ENCODE peak calls at places on chromosomes 3 and 15, in nine cellular contexts. One of them, this sample, is unnamed.

GRCh38 chr3:83426311-83426710 is 1532.5 kb upstream of the CADM2 start:
- DNase-seq in T-helper 2 cell treated with Interferon-gamma antibody and Interleukin-4, amounts not matched to agents 5 μg/mL and 100 μg/mL, for 36 hours: no peak
- DNase-seq in HFF-Myc: no peak
- DNase-seq in kidney tubule cell: peak
- DNase-seq in iris pigment epithelial cell: no peak
- DNase-seq in BJ: no peak
- DNase-seq in AG04450: no peak
- DNase-seq in HTR-8/SVneo: peak
- DNase-seq in GM23248: no peak
- DNase-seq in this sample: no peak

GRCh38 chr15:69997701-69998273 is 99.9 kb downstream of the TLE3 start:
- DNase-seq in T-helper 2 cell treated with Interferon-gamma antibody and Interleukin-4, amounts not matched to agents 5 μg/mL and 100 μg/mL, for 36 hours: no peak
- DNase-seq in HFF-Myc: peak
- DNase-seq in kidney tubule cell: peak
- DNase-seq in iris pigment epithelial cell: peak
- DNase-seq in BJ: no peak
- DNase-seq in AG04450: no peak
- DNase-seq in HTR-8/SVneo: no peak
- DNase-seq in GM23248: peak
- DNase-seq in this sample: no peak

GRCh38 chr15:58080398-58080797 is 14.9 kb upstream of the ALDH1A2 start:
- DNase-seq in T-helper 2 cell treated with Interferon-gamma antibody and Interleukin-4, amounts not matched to agents 5 μg/mL and 100 μg/mL, for 36 hours: no peak
- DNase-seq in HFF-Myc: no peak
- DNase-seq in kidney tubule cell: no peak
- DNase-seq in iris pigment epithelial cell: no peak
- DNase-seq in BJ: no peak
- DNase-seq in AG04450: no peak
- DNase-seq in HTR-8/SVneo: no peak
- DNase-seq in GM23248: no peak
- DNase-seq in this sample: no peak

GRCh38 chr3:66622756-66623452 is 122.1 kb upstream of the LRIG1 start:
- DNase-seq in T-helper 2 cell treated with Interferon-gamma antibody and Interleukin-4, amounts not matched to agents 5 μg/mL and 100 μg/mL, for 36 hours: no peak
- DNase-seq in HFF-Myc: no peak
- DNase-seq in kidney tubule cell: no peak
- DNase-seq in iris pigment epithelial cell: no peak
- DNase-seq in BJ: no peak
- DNase-seq in AG04450: no peak
- DNase-seq in HTR-8/SVneo: no peak
- DNase-seq in GM23248: no peak
- DNase-seq in this sample: no peak

GRCh38 chr3:100893590-100893989 is 99.6 kb downstream of the ABI3BP start:
- DNase-seq in T-helper 2 cell treated with Interferon-gamma antibody and Interleukin-4, amounts not matched to agents 5 μg/mL and 100 μg/mL, for 36 hours: no peak
- DNase-seq in HFF-Myc: no peak
- DNase-seq in kidney tubule cell: peak
- DNase-seq in iris pigment epithelial cell: peak
- DNase-seq in BJ: no peak
- DNase-seq in AG04450: no peak
- DNase-seq in HTR-8/SVneo: peak
- DNase-seq in GM23248: peak
- DNase-seq in this sample: no peak

GRCh38 chr15:40088929-40089755 is 19.5 kb downstream of the BMF start:
- DNase-seq in T-helper 2 cell treated with Interferon-gamma antibody and Interleukin-4, amounts not matched to agents 5 μg/mL and 100 μg/mL, for 36 hours: no peak
- DNase-seq in HFF-Myc: no peak
- DNase-seq in kidney tubule cell: peak
- DNase-seq in iris pigment epithelial cell: no peak
- DNase-seq in BJ: no peak
- DNase-seq in AG04450: no peak
- DNase-seq in HTR-8/SVneo: no peak
- DNase-seq in GM23248: peak
- DNase-seq in this sample: no peak

GRCh38 chr3:127015282-127016042 is 32.5 kb downstream of the PLXNA1 start:
- DNase-seq in T-helper 2 cell treated with Interferon-gamma antibody and Interleukin-4, amounts not matched to agents 5 μg/mL and 100 μg/mL, for 36 hours: no peak
- DNase-seq in HFF-Myc: no peak
- DNase-seq in kidney tubule cell: no peak
- DNase-seq in iris pigment epithelial cell: no peak
- DNase-seq in BJ: no peak
- DNase-seq in AG04450: no peak
- DNase-seq in HTR-8/SVneo: no peak
- DNase-seq in GM23248: no peak
- DNase-seq in this sample: no peak

GRCh38 chr3:52533623-52534280 is at the start of gene NT5DC2:
- DNase-seq in T-helper 2 cell treated with Interferon-gamma antibody and Interleukin-4, amounts not matched to agents 5 μg/mL and 100 μg/mL, for 36 hours: peak
- DNase-seq in HFF-Myc: no peak
- DNase-seq in kidney tubule cell: peak
- DNase-seq in iris pigment epithelial cell: peak
- DNase-seq in BJ: no peak
- DNase-seq in AG04450: no peak
- DNase-seq in HTR-8/SVneo: peak
- DNase-seq in GM23248: peak
- DNase-seq in this sample: no peak

GRCh38 chr3:57007513-57008415 is 52.7 kb upstream of the SPATA12 start:
- DNase-seq in T-helper 2 cell treated with Interferon-gamma antibody and Interleukin-4, amounts not matched to agents 5 μg/mL and 100 μg/mL, for 36 hours: no peak
- DNase-seq in HFF-Myc: peak
- DNase-seq in kidney tubule cell: peak
- DNase-seq in iris pigment epithelial cell: peak
- DNase-seq in BJ: no peak
- DNase-seq in AG04450: peak
- DNase-seq in HTR-8/SVneo: peak
- DNase-seq in GM23248: peak
- DNase-seq in this sample: no peak

GRCh38 chr3:14847613-14848541 is 29.1 kb downstream of the FGD5 start:
- DNase-seq in T-helper 2 cell treated with Interferon-gamma antibody and Interleukin-4, amounts not matched to agents 5 μg/mL and 100 μg/mL, for 36 hours: no peak
- DNase-seq in HFF-Myc: no peak
- DNase-seq in kidney tubule cell: peak
- DNase-seq in iris pigment epithelial cell: no peak
- DNase-seq in BJ: no peak
- DNase-seq in AG04450: no peak
- DNase-seq in HTR-8/SVneo: no peak
- DNase-seq in GM23248: no peak
- DNase-seq in this sample: no peak

GRCh38 chr15:31145271-31145911 is 43.9 kb upstream of the TRPM1 start:
- DNase-seq in T-helper 2 cell treated with Interferon-gamma antibody and Interleukin-4, amounts not matched to agents 5 μg/mL and 100 μg/mL, for 36 hours: no peak
- DNase-seq in HFF-Myc: no peak
- DNase-seq in kidney tubule cell: peak
- DNase-seq in iris pigment epithelial cell: peak
- DNase-seq in BJ: no peak
- DNase-seq in AG04450: no peak
- DNase-seq in HTR-8/SVneo: peak
- DNase-seq in GM23248: no peak
- DNase-seq in this sample: no peak

GRCh38 chr3:168545591-168545990 is 449.9 kb upstream of the GOLIM4 start:
- DNase-seq in T-helper 2 cell treated with Interferon-gamma antibody and Interleukin-4, amounts not matched to agents 5 μg/mL and 100 μg/mL, for 36 hours: no peak
- DNase-seq in HFF-Myc: no peak
- DNase-seq in kidney tubule cell: peak
- DNase-seq in iris pigment epithelial cell: peak
- DNase-seq in BJ: no peak
- DNase-seq in AG04450: no peak
- DNase-seq in HTR-8/SVneo: no peak
- DNase-seq in GM23248: no peak
- DNase-seq in this sample: no peak

GRCh38 chr3:106168941-106169340 is 300.1 kb upstream of the CBLB start:
- DNase-seq in T-helper 2 cell treated with Interferon-gamma antibody and Interleukin-4, amounts not matched to agents 5 μg/mL and 100 μg/mL, for 36 hours: no peak
- DNase-seq in HFF-Myc: no peak
- DNase-seq in kidney tubule cell: no peak
- DNase-seq in iris pigment epithelial cell: no peak
- DNase-seq in BJ: no peak
- DNase-seq in AG04450: no peak
- DNase-seq in HTR-8/SVneo: no peak
- DNase-seq in GM23248: no peak
- DNase-seq in this sample: no peak